ENCODE peak calls at places on chromosomes 3 and 15, in nine cellular contexts. L is SJSA1, D is adrenal gland, X is spleen, T is right atrium auricular region, N is GM23338, O is DND-41, W is psoas muscle, M is uterus. E is an unnamed sample.

GRCh38 chr3:151974067-151974466 is 100.6 kb downstream of the SUCNR1 start:
- DNase-seq in M (no peak), O (no peak), N (no peak), T (no peak), D (no peak), W (no peak), X (no peak), L (no peak), E (no peak)

GRCh38 chr3:127546970-127547733 is 43.4 kb downstream of the TPRA1 start:
- DNase-seq in N (peak), T (no peak), W (no peak), L (no peak), D (no peak), M (no peak), O (no peak), X (no peak), E (no peak)

GRCh38 chr3:59103552-59103951 is 53.7 kb upstream of the CFAP20DC start:
- DNase-seq in X (no peak), D (no peak), O (no peak), L (no peak), N (no peak), M (no peak), W (no peak), T (no peak), E (no peak)

GRCh38 chr3:25889132-25889917 is 99.4 kb downstream of the OXSM start:
- DNase-seq in T (no peak), N (peak), W (no peak), L (no peak), D (no peak), M (no peak), X (no peak), O (no peak), E (no peak)

GRCh38 chr15:68229386-68230156 is at the start of gene CLN6:
- DNase-seq in W (peak), L (peak), X (peak), T (peak), O (peak), N (peak), M (peak), D (peak), E (peak)

GRCh38 chr15:40793216-40793989 is 13.5 kb upstream of the ZFYVE19 start:
- DNase-seq in X (no peak), T (no peak), O (no peak), M (no peak), D (peak), N (no peak), W (peak), L (peak), E (no peak)

GRCh38 chr3:10509325-10509724 is 3.9 kb upstream of the ATP2B2 start:
- DNase-seq in X (no peak), L (no peak), O (no peak), D (no peak), M (no peak), T (no peak), W (no peak), N (no peak), E (no peak)

GRCh38 chr3:50609071-50609742 is 2.4 kb downstream of the CISH start:
- DNase-seq in M (no peak), N (no peak), T (no peak), O (peak), W (peak), L (no peak), D (no peak), X (no peak), E (no peak)

GRCh38 chr3:176663819-176664218 is 533.5 kb downstream of the TBL1XR1 start:
- DNase-seq in L (no peak), D (no peak), W (no peak), O (no peak), N (peak), T (no peak), X (no peak), M (no peak), E (no peak)

GRCh38 chr15:77037475-77038209 is 33.3 kb downstream of the TSPAN3 start:
- DNase-seq in D (no peak), T (no peak), W (no peak), X (peak), L (no peak), O (no peak), N (no peak), M (no peak), E (no peak)

GRCh38 chr3:140341213-140341612 is 336.7 kb upstream of the TRIM42 start:
- DNase-seq in D (peak), L (no peak), X (no peak), T (no peak), W (no peak), O (no peak), N (no peak), M (no peak), E (no peak)

GRCh38 chr15:45522931-45523331 is 376 bp upstream of the SLC30A4 start:
- DNase-seq in T (no peak), L (peak), O (no peak), M (no peak), X (no peak), N (peak), W (no peak), D (peak), E (no peak)

DNA sequence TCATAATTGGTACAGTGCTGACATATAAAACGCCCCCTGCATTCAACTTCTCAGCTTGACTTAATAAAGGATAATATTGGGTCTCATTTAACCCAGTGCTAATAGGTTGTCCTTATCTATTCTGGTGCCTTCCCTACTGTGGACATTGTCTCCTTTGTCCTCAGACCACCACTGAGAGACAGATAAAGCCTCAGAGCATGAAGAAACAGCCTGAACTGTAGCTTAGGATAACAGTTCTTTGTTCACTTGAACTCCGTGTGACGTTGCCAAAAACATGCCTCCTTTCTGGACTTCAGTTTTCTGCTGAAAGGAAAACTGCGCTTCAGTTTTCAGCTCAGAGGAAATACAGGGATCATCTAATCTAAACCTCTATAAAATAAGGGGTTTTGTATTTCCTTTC is 82.6 kb downstream of the RTP4 start:
- DNase-seq in M (no peak), T (no peak), W (no peak), N (no peak), O (no peak), X (no peak), L (no peak), D (no peak), E (no peak)
- H3K4me3 ChIP-seq in M (no peak), T (no peak), W (no peak), N (no peak), O (no peak), X (no peak), L (no peak), D (no peak), E (no peak)

DNA sequence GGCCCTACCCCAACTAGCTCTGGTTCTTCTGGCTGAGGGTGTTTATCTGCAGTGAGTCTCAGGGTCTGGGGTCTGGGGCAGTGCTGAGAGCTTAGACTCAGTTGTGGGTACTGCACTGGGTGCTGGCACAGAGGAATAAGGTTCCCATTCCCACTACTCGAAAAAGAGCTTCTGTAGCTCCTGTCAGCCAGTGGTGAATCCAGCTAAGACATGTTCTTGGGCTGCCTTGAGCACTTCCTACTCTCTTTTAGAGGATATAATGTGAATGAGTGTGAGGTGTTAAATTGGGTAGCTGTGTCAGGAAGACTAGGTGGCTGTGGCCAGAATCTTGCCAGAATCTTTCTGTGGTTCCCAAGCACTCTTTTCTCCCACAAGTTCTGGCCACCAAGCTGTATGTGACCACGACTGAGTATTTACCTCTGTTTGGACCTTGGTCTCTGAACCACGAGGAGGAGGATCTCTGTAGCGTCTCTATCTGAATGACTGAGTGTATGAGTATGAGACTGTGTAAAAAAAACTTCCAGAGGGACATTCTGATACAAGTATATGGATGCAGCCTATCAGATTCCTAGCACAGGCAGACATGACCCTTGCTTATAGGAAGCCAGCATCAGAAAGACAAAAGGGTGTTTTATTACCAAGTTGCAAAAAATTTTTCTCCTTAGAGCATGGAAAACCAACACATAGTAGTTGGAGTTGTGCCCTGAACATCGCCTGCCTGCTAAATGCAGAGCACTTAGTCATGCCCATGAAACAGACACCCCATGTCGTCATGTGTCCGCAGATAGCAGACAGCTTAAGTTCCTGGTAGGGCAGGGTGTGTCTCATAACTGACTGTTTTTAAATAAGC is 30.6 kb downstream of the DAG1 start:
- DNase-seq in X (no peak), T (peak), D (peak), O (no peak), W (peak), M (peak), N (no peak), L (peak), E (no peak)
- H3K4me3 ChIP-seq in X (no peak), T (no peak), D (no peak), O (no peak), W (peak), M (no peak), N (no peak), L (no peak), E (no peak)

GRCh38 chr15:78942741-78943140 is 2.1 kb downstream of the CTSH start:
- DNase-seq in M (no peak), W (no peak), L (no peak), N (no peak), X (no peak), T (no peak), D (no peak), O (no peak), E (no peak)

GRCh38 chr15:78943692-78944091 is 1.2 kb downstream of the CTSH start:
- DNase-seq in O (no peak), D (no peak), T (no peak), N (peak), W (no peak), M (no peak), L (no peak), X (peak), E (no peak)

GRCh38 chr15:78944669-78945407 is at the start of gene CTSH:
- DNase-seq in L (no peak), D (peak), X (peak), O (peak), N (peak), W (peak), T (no peak), M (peak), E (no peak)

GRCh38 chr15:78946493-78946892 is 1.6 kb upstream of the CTSH start:
- DNase-seq in W (no peak), X (peak), M (no peak), D (no peak), N (no peak), O (no peak), T (no peak), L (no peak), E (no peak)

DNA sequence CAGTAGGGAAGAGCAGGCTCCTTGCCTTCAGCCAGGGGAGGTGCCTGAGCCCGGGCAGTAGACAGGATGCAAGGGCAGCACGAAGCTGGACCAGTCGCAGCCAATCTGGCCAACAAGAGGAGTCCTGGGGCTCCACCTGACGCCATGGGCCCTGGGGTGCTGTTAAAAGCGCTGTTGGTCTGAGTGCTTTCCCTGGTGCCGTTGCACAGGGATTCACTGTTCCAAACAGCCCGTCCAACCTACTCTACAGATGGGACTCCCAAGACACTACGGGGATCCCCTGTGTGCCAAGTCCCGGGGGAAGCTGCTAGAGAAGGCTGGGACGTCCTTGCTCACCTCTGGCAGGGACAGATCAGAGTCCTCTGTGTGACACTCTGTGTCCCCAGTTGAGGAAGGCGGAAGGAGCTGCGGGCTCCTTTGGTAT is 632 bp downstream of the CTSH start:
- DNase-seq in N (no peak), T (no peak), L (no peak), W (no peak), O (no peak), D (peak), M (no peak), X (peak), E (no peak)
- H3K4me3 ChIP-seq in N (peak), T (peak), L (no peak), W (peak), O (no peak), D (no peak), M (peak), X (peak), E (no peak)

GRCh38 chr3:66011098-66011655 is 27.5 kb downstream of the MAGI1 start:
- DNase-seq in O (no peak), N (peak), W (no peak), T (no peak), X (no peak), M (no peak), L (no peak), D (no peak), E (no peak)
- H3K4me3 ChIP-seq in O (no peak), N (no peak), W (no peak), T (no peak), X (no peak), M (no peak), L (no peak), D (no peak), E (no peak)